ENCODE peak calls at places on chromosomes 11 and 22, in eight cellular contexts. R, D, M, J, E, A, N and B are unnamed samples.
A peak's percentile ranks its signal among the peaks of the same experiment; 100 is the strongest.

GRCh38 chr11:121321614-121322243 is 29.2 kb downstream of the SC5D start:
- DNase-seq in N (peak; percentile 45), J (no peak), A (no peak), M (no peak), D (no peak), R (peak; percentile 60), E (peak; percentile 81), B (no peak)

GRCh38 chr22:19810381-19811141 is 44.1 kb downstream of the GNB1L start:
- DNase-seq in E (no peak), A (peak; percentile 63), D (no peak), N (peak; percentile 70), J (no peak), M (no peak), R (no peak), B (no peak)

GRCh38 chr22:29032584-29032983 is 29.0 kb downstream of the C22orf31 start:
- DNase-seq in E (no peak), M (peak; percentile 71), A (no peak), R (no peak), J (no peak), N (peak; percentile 85), D (no peak), B (no peak)

GRCh38 chr11:28259177-28259843 is 151.1 kb downstream of the METTL15 start:
- DNase-seq in J (no peak), R (no peak), A (no peak), D (no peak), N (no peak), E (no peak), M (no peak), B (no peak)

GRCh38 chr11:132312161-132312560 is 941.7 kb downstream of the NTM start:
- DNase-seq in A (no peak), M (no peak), D (peak; percentile 18), J (no peak), R (no peak), N (peak; percentile 72), E (no peak), B (peak; percentile 78)

GRCh38 chr11:64428685-64429084 is 69.7 kb downstream of the RPS6KA4 start:
- DNase-seq in R (no peak), J (no peak), E (no peak), N (no peak), M (no peak), D (no peak), A (no peak), B (no peak)

GRCh38 chr11:132396318-132396717 is 1025.9 kb downstream of the NTM start:
- DNase-seq in M (no peak), D (no peak), E (no peak), R (no peak), N (no peak), A (no peak), J (no peak), B (no peak)

GRCh38 chr11:119195680-119196079 is 10.4 kb downstream of the NHERF4 start:
- DNase-seq in J (peak; percentile 68), E (no peak), A (no peak), N (peak; percentile 79), D (no peak), M (peak; percentile 46), R (peak; percentile 89), B (no peak)

GRCh38 chr11:122157540-122158173 is 41.6 kb upstream of the BLID start:
- DNase-seq in R (no peak), N (peak; percentile 54), A (no peak), D (no peak), M (no peak), J (no peak), E (no peak), B (no peak)

GRCh38 chr22:38244106-38244505 is 28.7 kb downstream of the TMEM184B start:
- DNase-seq in M (no peak), D (no peak), R (no peak), J (no peak), E (no peak), A (no peak), N (no peak), B (no peak)

GRCh38 chr11:119433369-119433749 is 10.4 kb upstream of the THY1 start:
- DNase-seq in D (peak; percentile 67), R (no peak), M (no peak), N (peak; percentile 79), J (no peak), E (no peak), A (no peak), B (no peak)

GRCh38 chr11:116502641-116503061 is 270.1 kb downstream of the BUD13 start:
- DNase-seq in D (no peak), J (no peak), A (no peak), M (no peak), N (no peak), R (no peak), E (peak; percentile 41), B (no peak)

GRCh38 chr11:7575841-7576451 is 62.1 kb downstream of the PPFIBP2 start:
- DNase-seq in D (no peak), E (peak; percentile 75), R (no peak), N (peak; percentile 53), J (no peak), A (no peak), M (no peak), B (no peak)

GRCh38 chr22:23152238-23153114 is 7.2 kb downstream of the RAB36 start:
- DNase-seq in D (no peak), A (no peak), M (no peak), J (no peak), R (no peak), E (no peak), N (no peak), B (no peak)